ENCODE peak calls at places on chromosome 3, in four cellular contexts. B is endothelial cell of umbilical vein, I is K562, X is GM12878. R is an unnamed sample.
A peak's percentile ranks its signal among the peaks of the same experiment; 100 is the strongest.

GRCh38 chr3:112856537-112856936 is 9.9 kb upstream of the CD200R1L start:
- DNase-seq in B (no peak), I (no peak), X (no peak), R (no peak)

GRCh38 chr3:51381333-51381705 is 3.8 kb upstream of the MANF start:
- DNase-seq in B (no peak), I (no peak), X (no peak), R (no peak)

GRCh38 chr3:57166660-57167059 is 1.5 kb upstream of the IL17RD start:
- DNase-seq in B (no peak), I (no peak), X (no peak), R (no peak)

GRCh38 chr3:150521458-150521857 is 24.8 kb downstream of the SERP1 start:
- DNase-seq in B (no peak), I (no peak), X (no peak), R (no peak)

GRCh38 chr3:24363242-24363641 is 131.4 kb downstream of the THRB start:
- DNase-seq in B (no peak), I (no peak), X (no peak), R (no peak)

GRCh38 chr3:12308517-12308916 is 19.6 kb downstream of the PPARG start:
- DNase-seq in B (peak; percentile 49), I (no peak), X (peak; percentile 3), R (peak; percentile 93)

GRCh38 chr3:104909188-104909587 is 457.5 kb upstream of the ALCAM start:
- DNase-seq in B (peak; percentile 85), I (no peak), X (no peak), R (peak; percentile 92)

GRCh38 chr3:41199866-41200668 is 762 bp downstream of the CTNNB1 start:
- DNase-seq in B (peak; percentile 54), I (peak; percentile 79), X (no peak), R (no peak)

GRCh38 chr3:13006216-13006990 is 66.8 kb downstream of the IQSEC1 start:
- DNase-seq in B (no peak), I (no peak), X (no peak), R (no peak)

GRCh38 chr3:124885466-124886167 is 1.5 kb downstream of the ITGB5 start:
- DNase-seq in B (peak; percentile 14), I (no peak), X (no peak), R (no peak)

GRCh38 chr3:134232146-134232545 is 18.5 kb downstream of the RYK start:
- DNase-seq in B (no peak), I (no peak), X (no peak), R (peak; percentile 55)
- TF ChIP-seq FOS in B (peak; percentile 29), I (no peak), X (no peak), R (peak; percentile 23)

DNA sequence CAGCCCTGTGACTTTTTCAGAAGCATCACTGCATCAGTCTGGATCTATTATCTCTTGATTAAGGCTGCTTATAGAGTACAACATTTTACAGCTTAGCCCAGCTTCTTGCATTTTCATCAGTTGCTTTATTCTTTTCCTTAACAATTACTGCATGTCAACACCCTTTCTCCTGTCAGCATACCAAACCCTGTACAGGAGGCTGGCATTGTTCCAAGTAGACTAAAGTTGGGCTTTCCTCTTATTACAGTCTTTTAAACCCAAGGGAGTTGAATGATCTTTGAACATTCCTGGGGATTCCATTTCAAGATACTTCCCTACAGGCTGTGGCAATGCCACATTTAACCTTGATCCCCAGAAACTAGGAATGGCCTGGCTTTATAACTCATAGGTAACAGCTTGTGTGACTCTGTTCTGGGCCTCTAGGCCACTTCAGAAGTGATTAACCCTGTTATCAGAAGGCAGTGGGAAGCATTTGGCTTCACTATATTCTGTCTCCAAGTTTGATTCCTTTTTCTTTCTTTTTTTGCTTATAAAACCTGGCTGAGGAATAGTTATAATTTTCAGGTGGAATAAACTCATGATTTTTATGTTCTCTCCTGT is 182.9 kb downstream of the KCNMB2 start:
- DNase-seq in B (no peak), I (no peak), X (no peak), R (no peak)
- TF ChIP-seq FOS in B (no peak), I (no peak), X (no peak), R (no peak)

GRCh38 chr3:169300436-169300835 is 363.1 kb downstream of the MECOM start:
- DNase-seq in B (no peak), I (no peak), X (no peak), R (no peak)

GRCh38 chr3:169299897-169300296 is 363.6 kb downstream of the MECOM start:
- DNase-seq in B (peak; percentile 70), I (no peak), X (no peak), R (no peak)

GRCh38 chr3:169297214-169297613 is 366.3 kb downstream of the MECOM start:
- DNase-seq in B (no peak), I (no peak), X (no peak), R (no peak)

GRCh38 chr3:169299129-169299528 is 364.4 kb downstream of the MECOM start:
- DNase-seq in B (no peak), I (no peak), X (no peak), R (no peak)

GRCh38 chr3:169298247-169298992 is 365.1 kb downstream of the MECOM start:
- DNase-seq in B (no peak), I (no peak), X (no peak), R (no peak)
- TF ChIP-seq FOS in B (no peak), I (no peak), X (no peak), R (no peak)

GRCh38 chr3:100776736-100777135 is 67.4 kb downstream of the TFG start:
- DNase-seq in B (no peak), I (no peak), X (no peak), R (peak; percentile 39)

GRCh38 chr3:100776097-100776729 is 66.9 kb downstream of the TFG start:
- DNase-seq in B (no peak), I (no peak), X (no peak), R (no peak)

GRCh38 chr3:100779475-100779874 is 70.2 kb downstream of the TFG start:
- DNase-seq in B (no peak), I (no peak), X (no peak), R (no peak)

GRCh38 chr3:100775669-100776068 is 66.4 kb downstream of the TFG start:
- DNase-seq in B (no peak), I (no peak), X (no peak), R (peak; percentile 20)

GRCh38 chr3:100777271-100777670 is 68.0 kb downstream of the TFG start:
- DNase-seq in B (no peak), I (no peak), X (no peak), R (peak; percentile 77)
- TF ChIP-seq FOS in B (no peak), I (no peak), X (no peak), R (no peak)

R was measured in IMR-90.